ENCODE peak calls at places on chromosomes 3 and 15, in five cellular contexts. W is left lung, L is PC-3, T is IMR-90, R is astrocyte. K is an unnamed sample.
A peak's percentile ranks its signal among the peaks of the same experiment; 100 is the strongest.

GRCh38 chr15:91302588-91303439 is 202.8 kb downstream of the SV2B start:
- DNase-seq in R (peak; percentile 38), W (no peak), T (peak; percentile 63), L (peak; percentile 78), K (no peak)

GRCh38 chr3:128068156-128068620 is 16.0 kb downstream of the SEC61A1 start:
- DNase-seq in R (no peak), W (no peak), T (peak; percentile 55), L (peak; percentile 55), K (no peak)

GRCh38 chr3:71581451-71581980 is 2.0 kb downstream of the FOXP1 start:
- DNase-seq in T (no peak), W (peak; percentile 59), R (no peak), L (peak; percentile 37), K (peak; percentile 71)

GRCh38 chr15:73760330-73760729 is 7.2 kb upstream of the INSYN1 start:
- DNase-seq in T (no peak), W (no peak), R (no peak), L (no peak), K (no peak)

GRCh38 chr3:124821356-124821755 is 65.8 kb downstream of the ITGB5 start:
- DNase-seq in W (no peak), L (no peak), T (no peak), R (no peak), K (peak; percentile 41)

GRCh38 chr15:45891766-45892165 is 256.9 kb downstream of the SQOR start:
- DNase-seq in L (no peak), T (no peak), R (no peak), W (no peak), K (no peak)

GRCh38 chr15:100061944-100062343 is 279.8 kb downstream of the ADAMTS17 start:
- DNase-seq in R (no peak), T (no peak), L (no peak), W (no peak), K (no peak)

GRCh38 chr3:40996382-40996781 is 202.9 kb upstream of the CTNNB1 start:
- DNase-seq in R (no peak), L (no peak), T (no peak), W (no peak), K (no peak)

GRCh38 chr3:37726445-37727000 is 135.2 kb upstream of the CTDSPL start:
- DNase-seq in T (no peak), R (no peak), W (no peak), L (no peak), K (no peak)

GRCh38 chr3:48845170-48845569 is 2.5 kb downstream of the PRKAR2A start:
- DNase-seq in R (peak; percentile 24), W (no peak), T (no peak), L (no peak), K (no peak)

GRCh38 chr3:50664959-50665602 is 9.6 kb upstream of the DOCK3 start:
- DNase-seq in L (no peak), T (no peak), W (no peak), R (no peak), K (no peak)

GRCh38 chr3:126835472-126836219 is 131.6 kb downstream of the CHCHD6 start:
- DNase-seq in L (peak; percentile 46), R (peak; percentile 59), W (no peak), T (peak; percentile 76), K (no peak)

GRCh38 chr3:64152100-64152499 is 73.2 kb downstream of the PRICKLE2 start:
- DNase-seq in W (no peak), R (peak; percentile 83), L (peak; percentile 18), T (peak; percentile 89), K (no peak)

GRCh38 chr3:38843898-38844297 is 27.9 kb upstream of the SCN10A start:
- DNase-seq in L (peak; percentile 58), W (no peak), T (peak; percentile 70), R (peak; percentile 24), K (no peak)

GRCh38 chr3:87771338-87772059 is 287.3 kb downstream of the CGGBP1 start:
- DNase-seq in R (no peak), W (peak; percentile 36), T (peak; percentile 1), L (peak; percentile 62), K (no peak)

GRCh38 chr3:165464736-165465135 is 268.6 kb upstream of the SLITRK3 start:
- DNase-seq in R (peak; percentile 73), W (no peak), T (peak; percentile 88), L (peak; percentile 79), K (no peak)

GRCh38 chr15:39591141-39591895 is 10.4 kb downstream of the THBS1 start:
- DNase-seq in T (peak; percentile 41), R (no peak), W (no peak), L (peak; percentile 1), K (no peak)

GRCh38 chr3:155416500-155417118 is 123.1 kb upstream of the STRIT1 start:
- DNase-seq in R (peak; percentile 83), L (peak; percentile 97), T (peak; percentile 46), W (no peak), K (no peak)

GRCh38 chr15:38563723-38564519 is 693 bp downstream of the RASGRP1 start:
- DNase-seq in L (peak; percentile 53), W (peak; percentile 76), R (no peak), T (peak; percentile 35), K (no peak)

GRCh38 chr15:58498821-58499580 is 67.2 kb downstream of the LIPC start:
- DNase-seq in L (no peak), W (no peak), R (peak; percentile 63), T (peak; percentile 98), K (no peak)

GRCh38 chr3:52052831-52053306 is 3.5 kb downstream of the DUSP7 start:
- DNase-seq in L (peak; percentile 76), R (peak; percentile 64), T (peak; percentile 77), W (peak; percentile 92), K (peak; percentile 90)

GRCh38 chr3:165455360-165455759 is 259.2 kb upstream of the SLITRK3 start:
- DNase-seq in T (no peak), R (no peak), W (no peak), L (no peak), K (no peak)

GRCh38 chr15:38854506-38854905 is 289.9 kb upstream of the RASGRP1 start:
- DNase-seq in L (no peak), R (no peak), W (no peak), T (no peak), K (no peak)

GRCh38 chr3:170080605-170081004 is 42.8 kb downstream of the GPR160 start:
- DNase-seq in T (no peak), L (no peak), W (no peak), R (no peak), K (no peak)

GRCh38 chr3:52429031-52429430 is 15.9 kb downstream of the SEMA3G start:
- DNase-seq in W (no peak), L (no peak), T (no peak), R (no peak), K (peak; percentile 61)

GRCh38 chr3:123660900-123661299 is 76.0 kb upstream of the HACD2 start:
- DNase-seq in L (peak; percentile 31), T (peak; percentile 98), R (peak; percentile 98), W (peak; percentile 91), K (peak; percentile 93)

DNA sequence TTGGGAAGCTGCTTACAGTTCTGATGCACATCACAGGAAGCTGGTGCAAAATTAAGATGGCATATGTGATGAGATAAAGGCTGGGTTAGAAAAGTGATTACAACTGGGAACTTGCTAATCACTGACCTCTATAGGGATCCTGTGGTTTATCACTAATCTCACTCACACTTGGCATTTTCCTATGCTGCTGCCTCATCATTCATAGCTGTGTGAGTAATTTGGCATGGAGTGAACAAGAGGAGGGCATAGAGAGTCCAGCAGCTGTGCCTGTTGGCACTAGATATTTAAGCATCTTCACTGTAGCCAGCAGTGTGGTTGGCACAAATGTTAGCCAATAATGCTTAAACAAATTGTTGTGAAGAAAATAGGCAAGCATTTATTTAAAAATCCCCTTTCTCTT is 217.7 kb upstream of the CGNL1 start:
- DNase-seq in T (peak; percentile 48), L (peak; percentile 61), W (no peak), R (peak; percentile 52), K (no peak)
- TF ChIP-seq CTCF in T (no peak), L (no peak), W (no peak), R (no peak), K (no peak)

GRCh38 chr3:119395923-119396358 is 67.5 kb downstream of the TMEM39A start:
- DNase-seq in R (no peak), L (no peak), W (no peak), T (no peak), K (no peak)
- H3K27ac ChIP-seq in R (no peak overlapping the region), L (no peak overlapping the region), W (no peak overlapping the region), T (no peak overlapping the region), K (no peak overlapping the region)

GRCh38 chr3:106969596-106969995 is 407.6 kb upstream of the CCDC54 start:
- DNase-seq in R (no peak), L (no peak), T (no peak), W (no peak), K (no peak)
- TF ChIP-seq CTCF in R (no peak), L (no peak), T (no peak), W (no peak), K (no peak)

GRCh38 chr3:14410106-14410500 is 7.7 kb downstream of the SLC6A6 start:
- DNase-seq in T (no peak), R (no peak), L (no peak), W (no peak), K (no peak)

GRCh38 chr3:14411988-14412387 is 9.6 kb downstream of the SLC6A6 start:
- DNase-seq in W (no peak), R (no peak), T (no peak), L (peak; percentile 29), K (no peak)

GRCh38 chr3:14411166-14411526 is 8.7 kb downstream of the SLC6A6 start:
- DNase-seq in L (no peak), R (no peak), W (peak; percentile 81), T (no peak), K (no peak)

GRCh38 chr3:14412831-14413380 is 10.5 kb downstream of the SLC6A6 start:
- DNase-seq in T (no peak), W (no peak), R (no peak), L (no peak), K (no peak)

GRCh38 chr3:14410501-14411165 is 8.2 kb downstream of the SLC6A6 start:
- DNase-seq in W (peak; percentile 87), T (peak; percentile 92), L (peak; percentile 86), R (peak; percentile 79), K (no peak)
- H3K27ac ChIP-seq in W (peak overlapping the region; percentile 90), T (peak overlapping the region; percentile 35), L (peak overlapping the region; percentile 76), R (peak overlapping the region; percentile 32), K (no peak overlapping the region)

GRCh38 chr3:33440578-33441321 is 545 bp upstream of the UBP1 start:
- DNase-seq in L (peak; percentile 100), T (peak; percentile 100), R (peak; percentile 100), W (peak; percentile 100), K (peak; percentile 98)
- TF ChIP-seq CTCF in L (no peak), T (peak; percentile 9), R (no peak), W (no peak), K (no peak)